ENCODE peak calls at places on chromosomes 1 and 21, in four cellular contexts. One of them, this sample, is unnamed.

GRCh38 chr1:44628962-44629756 is 45.1 kb downstream of the TMEM53 start:
- DNase-seq in Panc1: peak
- DNase-seq in GM12878: no peak
- DNase-seq in K562: no peak
- DNase-seq in this sample: no peak

GRCh38 chr1:30881266-30882181 is 27.0 kb downstream of the SDC3 start:
- DNase-seq in Panc1: no peak
- DNase-seq in GM12878: peak
- DNase-seq in K562: no peak
- DNase-seq in this sample: no peak

GRCh38 chr1:229136817-229137216 is 134.1 kb upstream of the RAB4A start:
- DNase-seq in Panc1: no peak
- DNase-seq in GM12878: no peak
- DNase-seq in K562: no peak
- DNase-seq in this sample: no peak

GRCh38 chr1:29321176-29321575 is 84.9 kb downstream of the PTPRU start:
- DNase-seq in Panc1: no peak
- DNase-seq in GM12878: no peak
- DNase-seq in K562: no peak
- DNase-seq in this sample: no peak

GRCh38 chr1:86776108-86776507 is 71.7 kb downstream of the SH3GLB1 start:
- DNase-seq in Panc1: no peak
- DNase-seq in GM12878: no peak
- DNase-seq in K562: no peak
- DNase-seq in this sample: no peak

GRCh38 chr1:54818461-54819194 is 17.5 kb upstream of the TTC22 start:
- DNase-seq in Panc1: no peak
- DNase-seq in GM12878: no peak
- DNase-seq in K562: no peak
- DNase-seq in this sample: peak

GRCh38 chr1:244220410-244220809 is 169.3 kb downstream of the ZBTB18 start:
- DNase-seq in Panc1: no peak
- DNase-seq in GM12878: no peak
- DNase-seq in K562: no peak
- DNase-seq in this sample: no peak

GRCh38 chr1:153546796-153547559 is 1.4 kb upstream of the S100A4 start:
- DNase-seq in Panc1: no peak
- DNase-seq in GM12878: no peak
- DNase-seq in K562: no peak
- DNase-seq in this sample: no peak

GRCh38 chr21:44636209-44637017 is 743 bp upstream of the KRTAP10-10 start:
- DNase-seq in Panc1: no peak
- DNase-seq in GM12878: no peak
- DNase-seq in K562: no peak
- DNase-seq in this sample: no peak

GRCh38 chr1:29577512-29577911 is 341.2 kb downstream of the PTPRU start:
- DNase-seq in Panc1: no peak
- DNase-seq in GM12878: no peak
- DNase-seq in K562: no peak
- DNase-seq in this sample: no peak

GRCh38 chr1:151620286-151620685 is 8.4 kb downstream of the SNX27 start:
- DNase-seq in Panc1: no peak
- DNase-seq in GM12878: no peak
- DNase-seq in K562: no peak
- DNase-seq in this sample: no peak

GRCh38 chr1:68975534-68975933 is 478.7 kb upstream of the DEPDC1 start:
- DNase-seq in Panc1: no peak
- DNase-seq in GM12878: no peak
- DNase-seq in K562: no peak
- DNase-seq in this sample: no peak

GRCh38 chr1:147545133-147545532 is 3.8 kb downstream of the BCL9 start:
- DNase-seq in Panc1: no peak
- DNase-seq in GM12878: peak
- DNase-seq in K562: no peak
- DNase-seq in this sample: peak

GRCh38 chr1:197467881-197468280 is 199.8 kb downstream of the CRB1 start:
- DNase-seq in Panc1: no peak
- DNase-seq in GM12878: no peak
- DNase-seq in K562: no peak
- DNase-seq in this sample: no peak

GRCh38 chr1:27058976-27059688 is 46.5 kb upstream of the TENT5B start:
- DNase-seq in Panc1: no peak
- DNase-seq in GM12878: no peak
- DNase-seq in K562: no peak
- DNase-seq in this sample: no peak

GRCh38 chr1:204758601-204759000 is 73.1 kb upstream of the LRRN2 start:
- DNase-seq in Panc1: no peak
- DNase-seq in GM12878: no peak
- DNase-seq in K562: no peak
- DNase-seq in this sample: no peak

GRCh38 chr1:83583351-83584014 is 415.4 kb downstream of the TTLL7 start:
- DNase-seq in Panc1: no peak
- DNase-seq in GM12878: no peak
- DNase-seq in K562: no peak
- DNase-seq in this sample: no peak

GRCh38 chr1:6889875-6890480 is 104.7 kb downstream of the CAMTA1 start:
- DNase-seq in Panc1: peak
- DNase-seq in GM12878: no peak
- DNase-seq in K562: peak
- DNase-seq in this sample: no peak

GRCh38 chr1:180598333-180598979 is 33.4 kb upstream of the XPR1 start:
- DNase-seq in Panc1: no peak
- DNase-seq in GM12878: no peak
- DNase-seq in K562: no peak
- DNase-seq in this sample: no peak

GRCh38 chr1:219518168-219518905 is 94.6 kb downstream of the ZC3H11B start:
- DNase-seq in Panc1: no peak
- DNase-seq in GM12878: no peak
- DNase-seq in K562: no peak
- DNase-seq in this sample: no peak

GRCh38 chr1:212211371-212211770 is 73.8 kb upstream of the PPP2R5A start:
- DNase-seq in Panc1: no peak
- DNase-seq in GM12878: no peak
- DNase-seq in K562: no peak
- DNase-seq in this sample: no peak

GRCh38 chr1:228911225-228911624 is 175.9 kb downstream of the RHOU start:
- DNase-seq in Panc1: no peak
- DNase-seq in GM12878: no peak
- DNase-seq in K562: no peak
- DNase-seq in this sample: no peak

GRCh38 chr1:168700565-168701331 is 28.3 kb downstream of the DPT start:
- DNase-seq in Panc1: no peak
- DNase-seq in GM12878: no peak
- DNase-seq in K562: no peak
- DNase-seq in this sample: no peak

GRCh38 chr1:161933592-161934277 is 89.9 kb downstream of the OLFML2B start:
- DNase-seq in Panc1: no peak
- DNase-seq in GM12878: no peak
- DNase-seq in K562: no peak
- DNase-seq in this sample: no peak

GRCh38 chr1:165143437-165144065 is 213.0 kb downstream of the LMX1A start:
- DNase-seq in Panc1: peak
- DNase-seq in GM12878: no peak
- DNase-seq in K562: peak
- DNase-seq in this sample: peak

GRCh38 chr1:155125946-155126493 is 1.7 kb upstream of the EFNA1 start:
- DNase-seq in Panc1: no peak
- DNase-seq in GM12878: no peak
- DNase-seq in K562: no peak
- DNase-seq in this sample: no peak

GRCh38 chr1:65881070-65881594 is 88.4 kb downstream of the PDE4B start:
- DNase-seq in Panc1: no peak
- DNase-seq in GM12878: no peak
- DNase-seq in K562: no peak
- DNase-seq in this sample: no peak
- TF ChIP-seq SIN3A in Panc1: no peak
- TF ChIP-seq SIN3A in GM12878: no peak
- TF ChIP-seq SIN3A in K562: no peak
- TF ChIP-seq SIN3A in this sample: no peak

DNA sequence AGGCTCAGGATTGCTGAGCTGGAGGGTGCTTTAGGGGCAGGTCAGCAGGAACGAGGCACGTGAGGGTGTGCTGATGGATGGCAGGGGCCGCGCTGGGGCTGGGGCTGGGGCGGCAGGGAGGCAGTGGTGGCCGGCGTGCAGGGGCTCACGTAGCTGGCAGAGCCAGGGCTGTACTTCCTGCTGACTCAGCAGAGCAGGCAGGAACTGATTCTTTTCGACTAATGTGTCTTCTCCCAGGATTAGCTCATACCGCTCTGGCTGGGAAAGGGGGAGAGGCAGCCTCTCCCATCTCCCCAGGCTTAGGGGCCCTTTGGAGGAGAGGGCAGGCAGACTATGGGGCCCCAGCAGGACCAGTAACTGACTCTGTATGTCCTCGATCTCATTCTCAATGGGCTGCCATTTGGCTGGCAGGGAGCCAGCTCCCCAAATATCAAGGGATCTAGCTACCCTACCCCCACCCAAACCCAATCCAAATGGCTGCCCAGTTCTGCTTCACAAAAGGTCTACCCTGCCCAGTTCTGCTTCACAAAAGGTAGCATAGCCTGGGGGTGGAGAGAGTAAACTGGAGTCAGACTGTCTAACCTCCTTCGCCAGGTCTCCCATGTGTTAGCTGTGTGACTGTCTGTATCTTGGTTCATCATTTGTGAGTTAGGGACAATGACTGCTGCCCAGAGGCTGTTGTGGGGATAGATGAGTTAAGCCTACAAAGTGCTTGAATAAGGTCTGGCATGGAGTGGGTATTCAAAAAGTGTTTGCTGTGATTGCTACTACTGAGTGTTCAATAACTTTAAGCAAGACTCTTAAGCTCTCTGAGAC is 100.1 kb upstream of the SLC2A1 start:
- DNase-seq in Panc1: no peak
- DNase-seq in GM12878: no peak
- DNase-seq in K562: no peak
- DNase-seq in this sample: no peak
- TF ChIP-seq SIN3A in Panc1: no peak
- TF ChIP-seq SIN3A in GM12878: no peak
- TF ChIP-seq SIN3A in K562: no peak
- TF ChIP-seq SIN3A in this sample: no peak

GRCh38 chr1:39082811-39083576 is 56.8 kb downstream of the NDUFS5 start:
- DNase-seq in Panc1: no peak
- DNase-seq in GM12878: no peak
- DNase-seq in K562: peak
- DNase-seq in this sample: no peak
- TF ChIP-seq SIN3A in Panc1: no peak
- TF ChIP-seq SIN3A in GM12878: no peak
- TF ChIP-seq SIN3A in K562: no peak
- TF ChIP-seq SIN3A in this sample: no peak

DNA sequence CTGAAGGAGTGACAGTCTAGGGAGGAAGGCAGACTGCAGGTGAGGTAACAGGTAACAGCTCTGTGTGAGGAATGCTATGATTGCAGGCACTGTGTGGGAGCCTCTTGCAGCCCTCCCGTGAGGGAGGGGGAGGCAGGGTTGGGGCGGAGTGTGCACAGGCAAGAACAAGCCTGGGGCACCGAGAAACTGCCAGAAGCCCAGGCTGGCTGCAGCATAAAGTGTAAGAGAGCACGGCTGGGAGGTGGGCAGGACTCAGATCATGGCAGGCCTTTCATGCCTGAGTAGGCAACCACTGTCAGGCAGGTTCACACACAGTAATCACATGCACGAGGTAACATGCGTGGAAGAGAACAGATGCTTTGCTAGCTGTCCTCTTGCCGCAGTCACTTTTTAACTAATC is 11.3 kb upstream of the RHEX start:
- DNase-seq in Panc1: no peak
- DNase-seq in GM12878: no peak
- DNase-seq in K562: no peak
- DNase-seq in this sample: peak
- TF ChIP-seq SIN3A in Panc1: no peak
- TF ChIP-seq SIN3A in GM12878: no peak
- TF ChIP-seq SIN3A in K562: no peak
- TF ChIP-seq SIN3A in this sample: no peak

DNA sequence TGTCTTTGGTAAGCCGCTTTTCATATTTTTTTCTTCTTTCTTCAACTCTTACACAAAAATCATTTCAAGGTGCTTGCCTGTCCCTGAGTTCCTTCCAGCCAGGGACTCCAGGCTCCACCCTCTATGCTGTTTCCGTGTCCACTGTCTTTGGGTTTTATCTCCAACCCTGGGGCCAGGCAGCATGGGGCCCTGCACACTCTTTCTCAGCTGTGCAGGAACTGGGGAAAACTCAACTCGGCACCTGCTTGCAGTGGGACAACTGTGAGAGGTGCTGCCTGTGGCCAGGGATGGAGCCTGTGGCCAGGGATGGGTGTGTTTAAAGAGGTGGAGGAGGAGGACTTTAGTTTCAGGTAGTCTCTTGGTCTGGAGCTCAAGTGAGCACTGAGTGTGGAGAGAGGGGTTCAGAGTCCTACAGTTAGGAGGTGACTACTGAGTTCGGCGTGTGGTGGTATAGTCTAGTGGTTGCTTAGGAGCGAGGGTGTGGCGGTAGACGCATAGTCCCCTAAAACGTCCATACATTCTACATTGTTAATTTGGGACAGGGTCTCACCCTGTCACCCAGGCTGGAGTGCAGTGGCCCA is 13.4 kb downstream of the TNFRSF8 start:
- DNase-seq in Panc1: no peak
- DNase-seq in GM12878: no peak
- DNase-seq in K562: peak
- DNase-seq in this sample: no peak
- TF ChIP-seq SIN3A in Panc1: no peak
- TF ChIP-seq SIN3A in GM12878: no peak
- TF ChIP-seq SIN3A in K562: no peak
- TF ChIP-seq SIN3A in this sample: no peak

GRCh38 chr1:61078611-61079010 is 3.8 kb upstream of the NFIA start:
- DNase-seq in Panc1: no peak
- DNase-seq in GM12878: no peak
- DNase-seq in K562: no peak
- DNase-seq in this sample: no peak
- TF ChIP-seq SIN3A in Panc1: no peak
- TF ChIP-seq SIN3A in GM12878: no peak
- TF ChIP-seq SIN3A in K562: no peak
- TF ChIP-seq SIN3A in this sample: no peak

DNA sequence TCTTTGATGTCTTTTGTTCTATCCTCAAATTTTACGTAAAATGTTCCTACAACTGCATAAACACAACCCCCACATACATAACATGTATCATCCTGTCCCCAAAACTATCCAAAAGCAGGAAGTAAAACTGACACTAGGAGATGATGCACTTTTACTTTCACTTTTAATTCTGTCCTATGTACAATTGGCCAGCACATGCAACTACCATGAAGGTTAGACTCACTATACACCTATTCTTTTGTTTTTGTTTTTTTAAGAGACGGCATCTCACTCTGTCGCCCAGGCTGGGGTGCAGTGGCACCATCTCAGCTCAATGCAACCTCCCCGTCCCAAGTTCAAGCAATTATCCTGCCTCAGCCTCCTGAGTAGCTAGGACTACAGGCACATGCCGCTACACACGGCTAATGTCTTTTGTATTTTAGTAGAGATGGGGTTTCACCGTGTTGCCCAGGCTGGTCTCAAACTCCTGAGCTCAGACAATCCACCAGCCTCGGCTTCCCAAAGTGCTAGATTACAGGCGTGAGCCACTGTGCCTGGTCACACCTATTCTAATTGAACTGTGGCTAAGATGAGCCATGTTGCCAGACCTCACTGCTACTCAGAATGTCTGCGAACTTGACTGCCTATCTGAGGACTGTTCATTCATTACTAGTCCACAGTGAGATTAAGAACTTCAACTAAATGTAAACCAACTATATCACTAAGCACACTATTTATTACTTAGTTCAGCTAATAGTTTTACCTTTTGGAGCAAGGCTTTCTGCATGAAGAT is 48.0 kb downstream of the TOR3A start:
- DNase-seq in Panc1: no peak
- DNase-seq in GM12878: peak
- DNase-seq in K562: no peak
- DNase-seq in this sample: no peak
- TF ChIP-seq SIN3A in Panc1: no peak
- TF ChIP-seq SIN3A in GM12878: no peak
- TF ChIP-seq SIN3A in K562: no peak
- TF ChIP-seq SIN3A in this sample: no peak

This sample was measured in H1.